ENCODE peak calls at places on chromosomes 12 and 14, in six cellular contexts. One of them, this sample, is unnamed.

GRCh38 chr14:32702571-32702970 is 236.1 kb upstream of the NPAS3 start:
- DNase-seq in PC-3: no peak
- DNase-seq in SK-N-SH: no peak
- DNase-seq in neural progenitor cell: peak; percentile 78
- DNase-seq in endothelial cell of umbilical vein: peak; percentile 24
- DNase-seq in IMR-90: no peak
- DNase-seq in this sample: peak; percentile 18

GRCh38 chr12:119669744-119670472 is 2.0 kb downstream of the PRKAB1 start:
- DNase-seq in IMR-90: no peak
- DNase-seq in endothelial cell of umbilical vein: peak; percentile 63
- DNase-seq in SK-N-SH: no peak
- DNase-seq in neural progenitor cell: no peak
- DNase-seq in PC-3: peak; percentile 49
- DNase-seq in this sample: peak; percentile 61

GRCh38 chr12:27751386-27752047 is 28.5 kb upstream of the KLHL42 start:
- DNase-seq in SK-N-SH: no peak
- DNase-seq in neural progenitor cell: peak; percentile 8
- DNase-seq in endothelial cell of umbilical vein: no peak
- DNase-seq in PC-3: peak; percentile 99
- DNase-seq in IMR-90: no peak
- DNase-seq in this sample: peak; percentile 86

GRCh38 chr12:116135209-116135930 is 142.1 kb downstream of the MED13L start:
- DNase-seq in IMR-90: peak; percentile 83
- DNase-seq in PC-3: peak; percentile 93
- DNase-seq in neural progenitor cell: no peak
- DNase-seq in endothelial cell of umbilical vein: peak; percentile 87
- DNase-seq in SK-N-SH: peak; percentile 44
- DNase-seq in this sample: no peak

GRCh38 chr14:35403085-35403396 is 1.5 kb downstream of the NFKBIA start:
- DNase-seq in IMR-90: peak; percentile 58
- DNase-seq in endothelial cell of umbilical vein: peak; percentile 31
- DNase-seq in SK-N-SH: no peak
- DNase-seq in PC-3: peak; percentile 34
- DNase-seq in neural progenitor cell: no peak
- DNase-seq in this sample: no peak

GRCh38 chr14:35949933-35950332 is 123.8 kb downstream of the BRMS1L start:
- DNase-seq in neural progenitor cell: peak; percentile 62
- DNase-seq in PC-3: peak; percentile 61
- DNase-seq in SK-N-SH: no peak
- DNase-seq in IMR-90: no peak
- DNase-seq in endothelial cell of umbilical vein: no peak
- DNase-seq in this sample: no peak

GRCh38 chr14:39381366-39381765 is 50.9 kb downstream of the FBXO33 start:
- DNase-seq in SK-N-SH: no peak
- DNase-seq in PC-3: no peak
- DNase-seq in IMR-90: no peak
- DNase-seq in neural progenitor cell: no peak
- DNase-seq in endothelial cell of umbilical vein: no peak
- DNase-seq in this sample: no peak

GRCh38 chr12:116996648-116997047 is 85.9 kb downstream of the FBXW8 start:
- DNase-seq in neural progenitor cell: no peak
- DNase-seq in IMR-90: peak; percentile 13
- DNase-seq in SK-N-SH: peak; percentile 38
- DNase-seq in endothelial cell of umbilical vein: no peak
- DNase-seq in PC-3: no peak
- DNase-seq in this sample: no peak

GRCh38 chr12:94754653-94755052 is 104.3 kb upstream of the TMCC3 start:
- DNase-seq in PC-3: peak; percentile 24
- DNase-seq in IMR-90: no peak
- DNase-seq in SK-N-SH: no peak
- DNase-seq in neural progenitor cell: no peak
- DNase-seq in endothelial cell of umbilical vein: no peak
- DNase-seq in this sample: no peak

GRCh38 chr12:1915082-1915968 is 3.1 kb downstream of the CACNA2D4 start:
- DNase-seq in PC-3: no peak
- DNase-seq in neural progenitor cell: no peak
- DNase-seq in IMR-90: no peak
- DNase-seq in endothelial cell of umbilical vein: no peak
- DNase-seq in SK-N-SH: peak; percentile 24
- DNase-seq in this sample: peak; percentile 13

GRCh38 chr12:7145671-7146070 is 15.5 kb downstream of the CLSTN3 start:
- DNase-seq in neural progenitor cell: no peak
- DNase-seq in PC-3: no peak
- DNase-seq in endothelial cell of umbilical vein: no peak
- DNase-seq in IMR-90: no peak
- DNase-seq in SK-N-SH: no peak
- DNase-seq in this sample: no peak

GRCh38 chr12:127546721-127547505 is 720.1 kb upstream of the TMEM132C start:
- DNase-seq in PC-3: no peak
- DNase-seq in neural progenitor cell: no peak
- DNase-seq in endothelial cell of umbilical vein: no peak
- DNase-seq in SK-N-SH: no peak
- DNase-seq in IMR-90: no peak
- DNase-seq in this sample: no peak

GRCh38 chr12:81998761-81999378 is 239.7 kb upstream of the PPFIA2 start:
- DNase-seq in endothelial cell of umbilical vein: no peak
- DNase-seq in PC-3: no peak
- DNase-seq in SK-N-SH: no peak
- DNase-seq in neural progenitor cell: no peak
- DNase-seq in IMR-90: no peak
- DNase-seq in this sample: no peak

GRCh38 chr12:108700833-108701450 is 30.4 kb downstream of the CORO1C start:
- DNase-seq in SK-N-SH: no peak
- DNase-seq in endothelial cell of umbilical vein: no peak
- DNase-seq in PC-3: no peak
- DNase-seq in neural progenitor cell: no peak
- DNase-seq in IMR-90: no peak
- DNase-seq in this sample: no peak

GRCh38 chr12:94202245-94203180 is 54.1 kb downstream of the PLXNC1 start:
- DNase-seq in IMR-90: no peak
- DNase-seq in endothelial cell of umbilical vein: no peak
- DNase-seq in SK-N-SH: no peak
- DNase-seq in neural progenitor cell: no peak
- DNase-seq in PC-3: no peak
- DNase-seq in this sample: no peak

GRCh38 chr12:5114436-5114835 is 70.8 kb downstream of the KCNA5 start:
- DNase-seq in SK-N-SH: no peak
- DNase-seq in PC-3: no peak
- DNase-seq in IMR-90: peak; percentile 61
- DNase-seq in neural progenitor cell: no peak
- DNase-seq in endothelial cell of umbilical vein: no peak
- DNase-seq in this sample: no peak

GRCh38 chr12:55822228-55822627 is 4.4 kb downstream of the ORMDL2 start:
- DNase-seq in endothelial cell of umbilical vein: no peak
- DNase-seq in IMR-90: no peak
- DNase-seq in PC-3: peak; percentile 21
- DNase-seq in SK-N-SH: no peak
- DNase-seq in neural progenitor cell: peak; percentile 28
- DNase-seq in this sample: peak; percentile 37

GRCh38 chr12:117208206-117208605 is 17.9 kb upstream of the FBXO21 start:
- DNase-seq in SK-N-SH: no peak
- DNase-seq in PC-3: no peak
- DNase-seq in IMR-90: no peak
- DNase-seq in neural progenitor cell: no peak
- DNase-seq in endothelial cell of umbilical vein: no peak
- DNase-seq in this sample: no peak

GRCh38 chr12:70722584-70723343 is 85.5 kb upstream of the PTPRB start:
- DNase-seq in endothelial cell of umbilical vein: peak; percentile 96
- DNase-seq in SK-N-SH: peak; percentile 10
- DNase-seq in PC-3: no peak
- DNase-seq in IMR-90: no peak
- DNase-seq in neural progenitor cell: no peak
- DNase-seq in this sample: no peak

GRCh38 chr12:92745874-92746553 is 43.2 kb downstream of the PLEKHG7 start:
- DNase-seq in endothelial cell of umbilical vein: peak; percentile 99
- DNase-seq in PC-3: peak; percentile 98
- DNase-seq in SK-N-SH: peak; percentile 10
- DNase-seq in neural progenitor cell: no peak
- DNase-seq in IMR-90: peak; percentile 97
- DNase-seq in this sample: peak; percentile 48

GRCh38 chr12:53967451-53968059 is 5.4 kb upstream of the HOXC11 start:
- DNase-seq in endothelial cell of umbilical vein: no peak
- DNase-seq in neural progenitor cell: no peak
- DNase-seq in PC-3: no peak
- DNase-seq in SK-N-SH: no peak
- DNase-seq in IMR-90: no peak
- DNase-seq in this sample: no peak

GRCh38 chr12:116123511-116124258 is 153.8 kb downstream of the MED13L start:
- DNase-seq in neural progenitor cell: peak; percentile 86
- DNase-seq in SK-N-SH: peak; percentile 23
- DNase-seq in PC-3: peak; percentile 76
- DNase-seq in IMR-90: peak; percentile 66
- DNase-seq in endothelial cell of umbilical vein: peak; percentile 84
- DNase-seq in this sample: no peak

GRCh38 chr12:11894890-11895289 is 175.8 kb upstream of the BCL2L14 start:
- DNase-seq in neural progenitor cell: peak; percentile 44
- DNase-seq in IMR-90: no peak
- DNase-seq in PC-3: no peak
- DNase-seq in SK-N-SH: no peak
- DNase-seq in endothelial cell of umbilical vein: no peak
- DNase-seq in this sample: no peak

GRCh38 chr12:8145754-8146415 is 10.9 kb upstream of the ZNF705A start:
- DNase-seq in IMR-90: peak; percentile 85
- DNase-seq in SK-N-SH: no peak
- DNase-seq in PC-3: no peak
- DNase-seq in neural progenitor cell: peak; percentile 65
- DNase-seq in endothelial cell of umbilical vein: no peak
- DNase-seq in this sample: peak; percentile 23

GRCh38 chr12:101697197-101697929 is at the start of gene CHPT1:
- DNase-seq in IMR-90: peak; percentile 38
- DNase-seq in endothelial cell of umbilical vein: peak; percentile 50
- DNase-seq in PC-3: peak; percentile 47
- DNase-seq in SK-N-SH: peak; percentile 92
- DNase-seq in neural progenitor cell: peak; percentile 87
- DNase-seq in this sample: peak; percentile 82

GRCh38 chr14:59482471-59483331 is 1.5 kb downstream of the L3HYPDH start:
- DNase-seq in endothelial cell of umbilical vein: peak; percentile 73
- DNase-seq in neural progenitor cell: no peak
- DNase-seq in PC-3: peak; percentile 100
- DNase-seq in IMR-90: peak; percentile 95
- DNase-seq in SK-N-SH: no peak
- DNase-seq in this sample: peak; percentile 40

DNA sequence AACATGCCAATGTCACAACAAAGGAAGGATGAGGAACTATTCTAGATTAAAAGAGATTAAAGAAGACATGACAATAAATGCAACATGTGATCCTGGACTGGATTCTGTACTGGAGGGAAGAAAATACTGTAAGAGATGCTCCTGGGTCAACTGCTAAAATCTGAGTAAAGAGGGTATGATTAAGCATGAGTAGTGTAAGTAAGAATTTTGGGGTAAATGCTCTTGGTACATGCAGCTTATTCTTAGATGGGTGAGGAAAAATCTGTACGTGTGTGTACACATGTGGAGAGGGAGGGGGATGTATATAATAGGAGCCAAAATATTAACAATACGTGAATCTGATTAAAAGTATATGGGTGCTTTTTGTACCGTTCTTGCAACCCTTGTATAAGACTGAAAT is 66.0 kb downstream of the CDC42BPB start:
- DNase-seq in IMR-90: peak; percentile 29
- DNase-seq in SK-N-SH: no peak
- DNase-seq in PC-3: no peak
- DNase-seq in endothelial cell of umbilical vein: no peak
- DNase-seq in neural progenitor cell: no peak
- DNase-seq in this sample: no peak
- H3K27ac ChIP-seq in IMR-90: no peak overlapping the region
- H3K27ac ChIP-seq in SK-N-SH: no peak overlapping the region
- H3K27ac ChIP-seq in PC-3: no peak overlapping the region
- H3K27ac ChIP-seq in endothelial cell of umbilical vein: no peak overlapping the region
- H3K27ac ChIP-seq in neural progenitor cell: no peak overlapping the region
- H3K27ac ChIP-seq in this sample: no peak overlapping the region

DNA sequence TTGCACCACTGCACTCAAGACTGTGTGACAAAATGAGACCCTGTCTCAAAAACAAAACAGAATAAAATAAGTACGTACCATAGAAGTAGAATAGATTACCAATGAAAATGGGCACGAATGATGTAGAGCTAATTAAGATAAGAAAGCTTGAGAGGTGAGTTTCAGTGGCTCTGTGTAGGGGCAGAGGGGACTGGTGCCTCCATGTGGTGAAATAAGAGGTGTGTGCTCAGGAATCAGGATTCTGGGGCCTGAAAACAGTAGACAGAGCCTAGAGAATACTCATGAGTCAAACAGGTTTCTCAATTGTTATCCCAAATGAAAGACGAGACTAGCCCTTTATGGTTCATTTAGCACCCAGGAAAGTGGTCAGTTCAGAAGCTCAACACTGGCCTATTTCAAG is 1145.1 kb downstream of the FLRT2 start:
- DNase-seq in SK-N-SH: no peak
- DNase-seq in endothelial cell of umbilical vein: no peak
- DNase-seq in PC-3: no peak
- DNase-seq in IMR-90: no peak
- DNase-seq in neural progenitor cell: peak; percentile 19
- DNase-seq in this sample: no peak
- TF ChIP-seq CTCF in SK-N-SH: no peak
- TF ChIP-seq CTCF in endothelial cell of umbilical vein: no peak
- TF ChIP-seq CTCF in PC-3: no peak
- TF ChIP-seq CTCF in IMR-90: no peak
- TF ChIP-seq CTCF in neural progenitor cell: peak; percentile 39
- TF ChIP-seq CTCF in this sample: no peak

GRCh38 chr14:54676822-54677708 is 110.1 kb downstream of the SAMD4A start:
- DNase-seq in IMR-90: peak; percentile 96
- DNase-seq in endothelial cell of umbilical vein: peak; percentile 96
- DNase-seq in SK-N-SH: peak; percentile 38
- DNase-seq in PC-3: peak; percentile 99
- DNase-seq in neural progenitor cell: peak; percentile 78
- DNase-seq in this sample: no peak
- H3K9ac ChIP-seq in IMR-90: no peak overlapping the region
- H3K9ac ChIP-seq in endothelial cell of umbilical vein: peak overlapping the region; percentile 93
- H3K9ac ChIP-seq in SK-N-SH: peak overlapping the region; percentile 66
- H3K9ac ChIP-seq in PC-3: peak overlapping the region; percentile 46
- H3K9ac ChIP-seq in neural progenitor cell: no peak overlapping the region
- H3K9ac ChIP-seq in this sample: no peak overlapping the region

DNA sequence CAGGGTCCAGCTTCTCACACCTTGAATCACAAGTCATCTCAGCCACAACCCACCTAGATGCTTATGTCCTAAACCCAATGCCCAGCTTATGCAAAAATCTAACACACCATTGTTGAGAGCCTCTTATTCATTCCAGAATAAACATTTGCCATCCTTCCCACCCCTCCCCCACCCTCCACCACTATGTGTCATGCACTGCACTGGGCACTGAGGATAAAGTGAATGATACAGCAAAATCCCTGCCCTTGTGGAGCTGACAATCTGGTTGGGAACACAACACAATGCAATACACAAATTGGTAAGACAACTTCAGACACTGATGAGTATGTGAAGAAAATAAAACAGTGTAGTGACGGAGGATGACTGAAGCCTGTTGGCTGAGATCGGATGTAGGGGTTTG is 1.4 kb upstream of the GLTP start:
- DNase-seq in PC-3: peak; percentile 58
- DNase-seq in endothelial cell of umbilical vein: no peak
- DNase-seq in IMR-90: no peak
- DNase-seq in SK-N-SH: no peak
- DNase-seq in neural progenitor cell: no peak
- DNase-seq in this sample: no peak
- H3K27ac ChIP-seq in PC-3: peak overlapping the region; percentile 55
- H3K27ac ChIP-seq in endothelial cell of umbilical vein: no peak overlapping the region
- H3K27ac ChIP-seq in IMR-90: no peak overlapping the region
- H3K27ac ChIP-seq in SK-N-SH: no peak overlapping the region
- H3K27ac ChIP-seq in neural progenitor cell: no peak overlapping the region
- H3K27ac ChIP-seq in this sample: no peak overlapping the region

GRCh38 chr12:132069336-132069985 is 74.7 kb downstream of the DDX51 start:
- DNase-seq in IMR-90: no peak
- DNase-seq in endothelial cell of umbilical vein: no peak
- DNase-seq in SK-N-SH: no peak
- DNase-seq in neural progenitor cell: no peak
- DNase-seq in PC-3: no peak
- DNase-seq in this sample: no peak
- TF ChIP-seq CTCF in IMR-90: no peak
- TF ChIP-seq CTCF in endothelial cell of umbilical vein: no peak
- TF ChIP-seq CTCF in SK-N-SH: no peak
- TF ChIP-seq CTCF in neural progenitor cell: no peak
- TF ChIP-seq CTCF in PC-3: no peak
- TF ChIP-seq CTCF in this sample: no peak